ENCODE peak calls at places on chromosomes 1 and 21, in eight cellular contexts. E is spleen, F is endothelial cell of umbilical vein, V is K562, J is fibroblast of lung, R is prostate gland, S is psoas muscle, M is Peyer's patch. U is an unnamed sample.

GRCh38 chr1:16122361-16122881 is 33.4 kb downstream of the EPHA2 start:
- DNase-seq in E (peak; percentile 52), F (no peak), V (no peak), J (peak; percentile 73), R (no peak), S (peak; percentile 48), M (peak; percentile 34), U (no peak)

GRCh38 chr1:167499657-167500056 is 18.7 kb downstream of the CD247 start:
- DNase-seq in E (no peak), F (no peak), V (no peak), J (no peak), R (no peak), S (no peak), M (no peak), U (no peak)

GRCh38 chr1:100866041-100866900 is 28.4 kb downstream of the EXTL2 start:
- DNase-seq in E (no peak), F (peak; percentile 78), V (peak; percentile 36), J (peak; percentile 57), R (no peak), S (no peak), M (no peak), U (peak; percentile 40)

GRCh38 chr1:28950449-28950848 is 36.1 kb downstream of the EPB41 start:
- DNase-seq in E (no peak), F (no peak), V (no peak), J (no peak), R (no peak), S (no peak), M (no peak), U (no peak)

GRCh38 chr1:18921506-18922251 is 19.3 kb upstream of the ALDH4A1 start:
- DNase-seq in E (no peak), F (peak; percentile 44), V (no peak), J (no peak), R (no peak), S (no peak), M (no peak), U (no peak)

GRCh38 chr1:70008658-70009057 is 196.7 kb downstream of the LRRC40 start:
- DNase-seq in E (no peak), F (no peak), V (no peak), J (no peak), R (no peak), S (no peak), M (no peak), U (no peak)

GRCh38 chr1:109876617-109877319 is 33.9 kb upstream of the CSF1 start:
- DNase-seq in E (no peak), F (no peak), V (no peak), J (peak; percentile 59), R (no peak), S (no peak), M (no peak), U (peak; percentile 58)

GRCh38 chr21:41622831-41623548 is 115.0 kb upstream of the TMPRSS2 start:
- DNase-seq in E (no peak), F (no peak), V (no peak), J (peak; percentile 61), R (no peak), S (no peak), M (no peak), U (no peak)

GRCh38 chr1:195591917-195592672 is 1016.1 kb downstream of the KCNT2 start:
- DNase-seq in E (no peak), F (no peak), V (no peak), J (peak; percentile 80), R (no peak), S (no peak), M (no peak), U (peak; percentile 73)

DNA sequence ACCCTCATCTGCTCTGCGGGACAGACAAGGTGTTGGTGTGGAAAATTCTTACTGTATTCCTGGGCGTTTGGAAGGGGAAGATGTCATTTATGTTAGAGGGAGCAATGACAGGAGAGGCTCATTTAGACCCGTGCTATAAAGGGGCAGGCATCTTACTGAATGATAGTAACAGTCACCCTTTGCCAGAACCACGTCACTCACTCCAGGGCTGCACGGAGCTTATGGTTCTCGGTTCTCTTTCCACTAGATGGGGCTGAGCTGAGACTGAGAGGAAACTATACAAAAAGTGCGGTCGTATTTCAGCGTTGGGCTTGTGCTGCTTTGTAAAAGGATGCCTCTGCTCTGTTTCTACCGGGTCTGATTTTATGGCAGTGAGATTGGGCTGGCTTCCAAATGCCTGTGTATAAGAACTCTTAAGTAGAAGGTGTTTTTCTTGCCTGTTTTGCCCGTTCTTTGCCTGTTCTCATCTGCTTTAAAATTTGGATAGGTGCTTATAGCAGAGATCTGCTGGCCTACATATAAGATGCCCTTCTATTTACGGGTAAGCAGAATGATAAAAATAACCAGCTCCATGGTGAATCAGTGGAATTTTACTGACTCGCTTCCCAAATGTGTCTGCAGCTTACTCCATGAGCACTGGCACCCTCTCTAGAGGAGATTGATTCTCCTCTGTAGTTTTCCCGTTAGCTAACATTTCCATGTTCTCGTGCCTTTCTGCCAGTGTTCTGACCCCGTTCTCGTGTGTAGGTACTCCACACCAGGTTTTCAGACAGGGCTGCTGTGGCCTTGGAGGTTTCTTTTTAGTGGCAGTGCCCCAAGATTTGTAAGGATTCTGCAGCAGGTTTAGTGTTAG is 55.9 kb downstream of the MRPS6 start:
- DNase-seq in E (no peak), F (peak; percentile 79), V (no peak), J (peak; percentile 89), R (peak; percentile 69), S (peak; percentile 67), M (no peak), U (peak; percentile 64)
- TF ChIP-seq CTCF in E (peak; percentile 38), F (peak; percentile 49), V (peak; percentile 4), J (peak; percentile 72), R (no peak), S (peak; percentile 39), M (peak; percentile 25), U (peak; percentile 64)

GRCh38 chr1:75616436-75617433 is 5.8 kb upstream of the SLC44A5 start:
- DNase-seq in E (peak; percentile 74), F (peak; percentile 61), V (no peak), J (peak; percentile 51), R (no peak), S (peak; percentile 49), M (peak; percentile 46), U (no peak)
- H3K4me3 ChIP-seq in E (peak overlapping the region; percentile 53), F (peak overlapping the region; percentile 84), V (no peak overlapping the region), J (no peak overlapping the region), R (no peak overlapping the region), S (peak overlapping the region; percentile 60), M (peak overlapping the region; percentile 52), U (peak overlapping the region; percentile 13)

DNA sequence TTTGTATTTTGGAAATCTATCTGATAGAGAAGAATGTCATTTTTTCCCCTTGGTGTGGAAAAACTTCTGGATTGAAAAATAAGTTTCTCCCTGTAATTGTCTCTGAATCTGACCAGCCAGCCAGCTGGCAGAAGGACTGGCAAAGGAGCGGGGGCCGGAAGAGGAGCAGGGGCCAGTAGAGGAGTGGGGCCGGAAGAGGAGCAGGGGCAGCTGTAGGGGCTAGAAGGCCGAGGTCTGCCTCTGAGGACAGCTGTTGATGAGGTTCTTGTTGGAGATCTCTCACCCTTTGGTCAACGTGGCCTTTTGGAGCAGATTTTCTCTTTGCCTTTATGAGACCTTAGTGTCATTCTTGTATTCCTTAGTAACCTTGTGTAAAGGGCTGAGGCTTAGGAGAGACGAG is 121.8 kb downstream of the GALNT2 start:
- DNase-seq in E (no peak), F (no peak), V (no peak), J (no peak), R (no peak), S (no peak), M (no peak), U (no peak)
- TF ChIP-seq CTCF in E (no peak), F (no peak), V (no peak), J (no peak), R (no peak), S (no peak), M (no peak), U (no peak)

GRCh38 chr1:12511516-12512468 is 106.2 kb downstream of the DHRS3 start:
- DNase-seq in E (no peak), F (peak; percentile 13), V (no peak), J (peak; percentile 44), R (no peak), S (no peak), M (no peak), U (no peak)

GRCh38 chr1:12515234-12515633 is 102.8 kb downstream of the DHRS3 start:
- DNase-seq in E (no peak), F (no peak), V (no peak), J (no peak), R (no peak), S (no peak), M (no peak), U (no peak)

GRCh38 chr1:12511128-12511484 is 106.9 kb downstream of the DHRS3 start:
- DNase-seq in E (no peak), F (no peak), V (no peak), J (no peak), R (no peak), S (no peak), M (no peak), U (no peak)

GRCh38 chr1:12514597-12514996 is 103.4 kb downstream of the DHRS3 start:
- DNase-seq in E (no peak), F (no peak), V (no peak), J (no peak), R (no peak), S (no peak), M (no peak), U (no peak)

GRCh38 chr1:12513176-12513575 is 104.8 kb downstream of the DHRS3 start:
- DNase-seq in E (no peak), F (no peak), V (no peak), J (no peak), R (no peak), S (no peak), M (no peak), U (no peak)
- H3K4me3 ChIP-seq in E (no peak overlapping the region), F (no peak overlapping the region), V (no peak overlapping the region), J (no peak overlapping the region), R (no peak overlapping the region), S (no peak overlapping the region), M (no peak overlapping the region), U (no peak overlapping the region)

GRCh38 chr21:43375006-43375826 is 51.7 kb downstream of the SIK1 start:
- DNase-seq in E (no peak), F (no peak), V (no peak), J (no peak), R (no peak), S (no peak), M (no peak), U (no peak)

GRCh38 chr21:43371786-43372185 is 55.1 kb downstream of the SIK1 start:
- DNase-seq in E (no peak), F (no peak), V (no peak), J (no peak), R (no peak), S (no peak), M (no peak), U (no peak)

GRCh38 chr21:43372663-43373386 is 54.1 kb downstream of the SIK1 start:
- DNase-seq in E (no peak), F (no peak), V (no peak), J (peak; percentile 25), R (peak; percentile 65), S (peak; percentile 57), M (no peak), U (no peak)

GRCh38 chr21:43374228-43374885 is 52.6 kb downstream of the SIK1 start:
- DNase-seq in E (no peak), F (no peak), V (no peak), J (no peak), R (no peak), S (no peak), M (no peak), U (no peak)

GRCh38 chr21:43373387-43374227 is 53.3 kb downstream of the SIK1 start:
- DNase-seq in E (no peak), F (no peak), V (no peak), J (peak; percentile 23), R (peak; percentile 35), S (no peak), M (no peak), U (no peak)
- TF ChIP-seq CTCF in E (no peak), F (no peak), V (no peak), J (no peak), R (no peak), S (no peak), M (no peak), U (no peak)

U was measured in AG09309.